ENCODE peak calls at places on chromosomes 13 and 19, in five cellular contexts. Y, V, D, K and F are unnamed samples.

GRCh38 chr13:73698859-73699258 is 435.3 kb downstream of the KLF12 start:
- DNase-seq in Y (no peak), V (no peak), D (no peak), K (no peak), F (no peak)

GRCh38 chr13:90984737-90985136 is 362.8 kb upstream of the MIR17HG start:
- DNase-seq in Y (no peak), V (no peak), D (no peak), K (no peak), F (no peak)

GRCh38 chr13:67771106-67771505 is 541.0 kb upstream of the PCDH9 start:
- DNase-seq in Y (no peak), V (no peak), D (no peak), K (no peak), F (no peak)

GRCh38 chr19:41998246-41999020 is 4.4 kb upstream of the ATP1A3 start:
- DNase-seq in Y (peak; percentile 83), V (peak; percentile 38), D (no peak), K (no peak), F (peak; percentile 64)

GRCh38 chr13:49388256-49388655 is 55.6 kb downstream of the CAB39L start:
- DNase-seq in Y (no peak), V (no peak), D (no peak), K (no peak), F (no peak)

GRCh38 chr19:3423183-3423829 is 56.9 kb downstream of the NFIC start:
- DNase-seq in Y (no peak), V (peak; percentile 51), D (no peak), K (no peak), F (peak; percentile 87)

GRCh38 chr19:1465191-1466016 is 13.6 kb downstream of the C19orf25 start:
- DNase-seq in Y (peak; percentile 73), V (no peak), D (no peak), K (no peak), F (peak; percentile 74)

GRCh38 chr19:12840091-12841079 is 2.1 kb downstream of the MAST1 start:
- DNase-seq in Y (peak; percentile 92), V (peak; percentile 25), D (no peak), K (peak; percentile 44), F (peak; percentile 67)

GRCh38 chr19:5880604-5881078 is 10.3 kb upstream of the FUT5 start:
- DNase-seq in Y (peak; percentile 92), V (peak; percentile 78), D (no peak), K (peak; percentile 89), F (peak; percentile 87)

GRCh38 chr13:99133848-99134247 is 66.8 kb upstream of the UBAC2 start:
- DNase-seq in Y (no peak), V (no peak), D (no peak), K (no peak), F (no peak)

GRCh38 chr19:45250832-45251451 is at the start of gene MARK4:
- DNase-seq in Y (peak; percentile 77), V (peak; percentile 52), D (peak; percentile 36), K (peak; percentile 41), F (peak; percentile 82)

GRCh38 chr19:37551123-37551993 is 43.2 kb downstream of the ZNF571 start:
- DNase-seq in Y (no peak), V (peak; percentile 50), D (peak; percentile 35), K (no peak), F (peak; percentile 33)

GRCh38 chr13:111282425-111282824 is 38.0 kb upstream of the TEX29 start:
- DNase-seq in Y (no peak), V (no peak), D (no peak), K (no peak), F (no peak)
- H3K4me3 ChIP-seq in Y (no peak overlapping the region), V (no peak overlapping the region), D (no peak overlapping the region), K (no peak overlapping the region), F (no peak overlapping the region)

GRCh38 chr19:14554382-14554812 is 17.5 kb downstream of the NDUFB7 start:
- DNase-seq in Y (no peak), V (no peak), D (no peak), K (peak; percentile 51), F (no peak)
- H3K27ac ChIP-seq in Y (no peak overlapping the region), V (peak overlapping the region; percentile 27), D (no peak overlapping the region), K (peak overlapping the region; percentile 86), F (no peak overlapping the region)

GRCh38 chr19:34957830-34958751 is 5.9 kb downstream of the ZNF792 start:
- DNase-seq in Y (no peak), V (no peak), D (no peak), K (no peak), F (no peak)

GRCh38 chr19:34959021-34959420 is 5.0 kb downstream of the ZNF792 start:
- DNase-seq in Y (no peak), V (no peak), D (no peak), K (no peak), F (no peak)

GRCh38 chr19:34953092-34953491 is 10.9 kb downstream of the ZNF792 start:
- DNase-seq in Y (no peak), V (no peak), D (no peak), K (no peak), F (no peak)
- H3K9me3 ChIP-seq in Y (peaks cover 4% of the 10 kb centered on the region), V (peaks cover 100% of the 10 kb centered on the region), D (peaks cover 65% of the 10 kb centered on the region), K (peaks cover 48% of the 10 kb centered on the region), F (peaks cover 15% of the 10 kb centered on the region)

GRCh38 chr19:43478323-43478722 is 12.9 kb upstream of the LYPD3 start:
- DNase-seq in Y (no peak), V (no peak), D (no peak), K (no peak), F (no peak)
- H3K4me3 ChIP-seq in Y (no peak overlapping the region), V (no peak overlapping the region), D (no peak overlapping the region), K (no peak overlapping the region), F (no peak overlapping the region)

GRCh38 chr13:95559100-95559499 is 6.6 kb downstream of the CLDN10 start:
- DNase-seq in Y (no peak), V (no peak), D (no peak), K (no peak), F (no peak)
- H3K27ac ChIP-seq in Y (no peak overlapping the region), V (no peak overlapping the region), D (no peak overlapping the region), K (no peak overlapping the region), F (no peak overlapping the region)

DNA sequence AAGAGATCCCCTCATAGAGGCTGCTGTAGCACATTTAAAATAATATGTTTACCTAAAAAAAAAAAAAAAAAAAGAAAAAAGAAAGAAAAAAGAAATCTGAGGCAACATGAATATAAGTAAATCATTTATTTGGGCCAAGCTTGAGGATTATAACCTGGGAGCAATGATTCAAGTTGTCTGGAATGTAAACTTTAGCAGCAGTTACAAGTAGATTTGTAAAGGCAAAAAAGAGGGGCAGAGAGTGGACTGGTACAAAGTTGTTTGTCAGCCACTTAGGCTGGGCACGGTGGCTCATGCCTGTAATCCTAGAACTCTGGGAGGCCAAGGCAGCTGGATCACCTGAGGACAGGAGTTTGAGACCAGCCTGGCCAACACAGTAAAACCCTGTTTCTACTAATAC is 11.3 kb downstream of the ZNF43 start:
- DNase-seq in Y (no peak), V (no peak), D (no peak), K (no peak), F (no peak)
- H3K9me3 ChIP-seq in Y (no peaks in the 10 kb centered on the region), V (peaks cover 3% of the 10 kb centered on the region), D (peaks cover 8% of the 10 kb centered on the region), K (peaks cover 36% of the 10 kb centered on the region), F (no peaks in the 10 kb centered on the region)

GRCh38 chr19:28815257-28815656 is 397.7 kb downstream of the UQCRFS1 start:
- DNase-seq in Y (no peak), V (no peak), D (no peak), K (no peak), F (no peak)
- H3K4me3 ChIP-seq in Y (no peak overlapping the region), V (no peak overlapping the region), D (no peak overlapping the region), K (no peak overlapping the region), F (no peak overlapping the region)

DNA sequence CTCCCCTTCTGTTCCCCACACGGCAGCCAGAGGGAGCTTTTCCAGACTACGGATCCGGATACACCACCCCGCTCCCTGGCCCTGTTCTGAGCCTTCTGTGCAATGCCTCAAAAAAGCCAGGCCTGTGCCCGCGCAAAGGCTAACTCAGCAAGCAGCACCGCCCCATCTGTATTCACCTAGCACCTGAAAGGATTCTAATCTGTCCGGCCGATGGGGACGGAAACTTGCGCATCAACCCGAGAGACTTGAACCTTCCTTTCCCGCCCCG is 589 bp downstream of the ZBTB45 start:
- DNase-seq in Y (peak; percentile 87), V (peak; percentile 58), D (peak; percentile 44), K (peak; percentile 53), F (peak; percentile 88)
- H3K27ac ChIP-seq in Y (peak overlapping the region; percentile 92), V (peak overlapping the region; percentile 97), D (peak overlapping the region; percentile 86), K (peak overlapping the region; percentile 95), F (peak overlapping the region; percentile 80)

GRCh38 chr19:23571175-23571574 is 115.8 kb downstream of the ZNF675 start:
- DNase-seq in Y (no peak), V (no peak), D (no peak), K (no peak), F (no peak)
- H3K9me3 ChIP-seq in Y (no peaks in the 10 kb centered on the region), V (peaks cover 54% of the 10 kb centered on the region), D (peaks cover 7% of the 10 kb centered on the region), K (peaks cover 41% of the 10 kb centered on the region), F (peaks cover 12% of the 10 kb centered on the region)

DNA sequence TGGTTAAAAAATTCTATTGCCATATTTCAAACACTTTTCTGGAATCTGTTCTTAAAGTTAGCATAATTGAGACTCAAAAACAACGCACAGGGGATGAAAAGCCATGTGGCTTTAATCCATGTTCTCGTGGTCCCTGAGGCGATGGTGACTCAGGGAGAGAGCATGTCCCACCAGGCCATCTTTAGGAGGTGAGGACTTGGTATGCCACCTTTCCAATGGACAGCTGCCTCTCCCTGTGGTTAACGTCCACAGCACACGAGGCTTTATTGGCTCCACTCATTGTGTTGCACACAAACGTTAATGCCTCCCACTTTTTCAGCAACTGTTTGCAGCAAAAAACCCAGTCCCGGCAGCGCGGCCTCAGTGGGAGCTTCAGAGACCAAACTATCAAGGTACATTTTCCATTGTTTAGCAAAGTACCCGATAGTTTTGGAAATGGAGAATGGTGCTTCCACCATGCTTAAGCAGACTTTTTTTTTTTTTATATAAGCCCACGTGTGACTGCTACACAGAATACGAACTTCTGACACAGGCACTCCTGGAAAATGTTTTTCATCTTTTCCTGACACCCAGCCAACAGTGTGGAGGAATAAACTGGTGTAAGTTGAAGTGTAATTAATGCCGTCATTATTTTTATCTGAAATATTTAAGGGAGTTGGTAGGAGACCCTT is 51.2 kb downstream of the EFNB2 start:
- DNase-seq in Y (no peak), V (no peak), D (no peak), K (no peak), F (no peak)
- H3K4me3 ChIP-seq in Y (no peak overlapping the region), V (peak overlapping the region; percentile 39), D (no peak overlapping the region), K (no peak overlapping the region), F (peak overlapping the region; percentile 13)